ENCODE peak calls at places on chromosomes 1 and 21, in four cellular contexts. V, C, T and G are unnamed samples.

GRCh38 chr1:112686835-112687234 is 12.4 kb downstream of the MOV10 start:
- DNase-seq in V (no peak), C (no peak), T (no peak), G (no peak)

GRCh38 chr1:186958520-186958919 is 129.8 kb downstream of the PLA2G4A start:
- DNase-seq in C (no peak), V (no peak), T (no peak), G (no peak)

GRCh38 chr1:239361403-239361802 is 25.0 kb upstream of the CHRM3 start:
- DNase-seq in T (no peak), C (no peak), V (no peak), G (peak; percentile 20)

GRCh38 chr1:205047764-205048231 is 4.8 kb downstream of the CNTN2 start:
- DNase-seq in T (no peak), V (no peak), C (no peak), G (no peak)

GRCh38 chr1:55374801-55375616 is 159.8 kb upstream of the USP24 start:
- DNase-seq in C (no peak), T (no peak), V (no peak), G (no peak)

GRCh38 chr1:205954819-205955404 is 11.7 kb upstream of the SLC26A9 start:
- DNase-seq in T (no peak), V (no peak), C (no peak), G (no peak)

GRCh38 chr1:178094752-178095645 is 1.1 kb downstream of the RASAL2 start:
- DNase-seq in V (no peak), T (no peak), C (no peak), G (no peak)

GRCh38 chr1:78009276-78009675 is 4.5 kb downstream of the DNAJB4 start:
- DNase-seq in V (no peak), C (no peak), T (no peak), G (no peak)

GRCh38 chr1:9735800-9736199 is 84.3 kb downstream of the PIK3CD start:
- DNase-seq in T (no peak), C (no peak), V (no peak), G (no peak)

GRCh38 chr1:11078631-11079030 is 18.8 kb upstream of the SRM start:
- DNase-seq in C (no peak), T (no peak), V (no peak), G (no peak)

GRCh38 chr1:172960019-172960418 is 90.7 kb downstream of the TNFSF18 start:
- DNase-seq in C (no peak), T (no peak), V (no peak), G (no peak)

GRCh38 chr1:114607223-114607622 is 25.8 kb upstream of the BCAS2 start:
- DNase-seq in C (no peak), V (no peak), T (no peak), G (no peak)

GRCh38 chr1:183244466-183244865 is 58.4 kb downstream of the LAMC2 start:
- DNase-seq in V (no peak), C (no peak), T (no peak), G (no peak)

GRCh38 chr1:7860130-7860529 is 7.3 kb upstream of the UTS2 start:
- DNase-seq in T (no peak), V (no peak), C (no peak), G (no peak)

GRCh38 chr1:86515597-86515996 is 31.3 kb upstream of the CLCA4 start:
- DNase-seq in V (peak; percentile 62), C (no peak), T (no peak), G (no peak)

GRCh38 chr1:155646307-155646706 is 36.3 kb downstream of the MSTO1 start:
- DNase-seq in C (no peak), V (no peak), T (no peak), G (no peak)

GRCh38 chr1:178733972-178734371 is 8.9 kb downstream of the RALGPS2 start:
- DNase-seq in C (no peak), V (no peak), T (no peak), G (no peak)

GRCh38 chr21:44834951-44835646 is 17.2 kb upstream of the SUMO3 start:
- DNase-seq in C (no peak), T (no peak), V (no peak), G (no peak)

GRCh38 chr1:2276803-2277580 is 48.9 kb downstream of the SKI start:
- DNase-seq in C (no peak), V (no peak), T (no peak), G (no peak)
- H3K4me1 ChIP-seq in C (peaks cover 76% of the 10 kb centered on the region), V (no peaks in the 10 kb centered on the region), T (peaks cover 54% of the 10 kb centered on the region), G (peaks cover 12% of the 10 kb centered on the region)

DNA sequence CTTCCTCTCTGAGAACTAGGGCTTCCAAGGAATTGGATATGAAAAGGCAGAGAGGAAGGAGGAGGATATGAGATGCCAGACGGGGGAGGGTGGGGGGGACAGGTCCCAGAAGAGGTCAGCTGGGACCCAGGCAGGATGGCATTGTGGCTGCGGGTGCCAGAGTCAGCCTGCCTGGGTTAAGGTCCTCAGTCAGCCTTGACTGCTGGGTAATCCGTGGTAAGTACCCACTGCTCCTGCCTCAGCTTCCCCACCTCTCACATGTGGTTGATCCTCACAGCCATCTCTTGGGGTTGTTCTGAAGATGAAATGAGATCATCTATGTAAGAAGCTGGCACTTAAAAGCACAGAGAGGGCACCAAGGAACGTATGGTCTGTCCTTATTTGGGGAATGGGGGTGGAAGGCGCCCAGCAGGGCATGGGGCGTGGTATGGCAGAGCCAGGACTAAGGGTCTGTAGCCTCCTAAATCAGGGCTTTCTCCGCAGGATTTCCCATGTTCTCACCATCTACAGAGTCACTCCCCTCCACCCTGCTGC is 23.8 kb downstream of the ELF3 start:
- DNase-seq in V (no peak), T (no peak), C (no peak), G (no peak)
- H3K4me1 ChIP-seq in V (peaks cover 50% of the 10 kb centered on the region), T (no peaks in the 10 kb centered on the region), C (no peaks in the 10 kb centered on the region), G (peaks cover 27% of the 10 kb centered on the region)

DNA sequence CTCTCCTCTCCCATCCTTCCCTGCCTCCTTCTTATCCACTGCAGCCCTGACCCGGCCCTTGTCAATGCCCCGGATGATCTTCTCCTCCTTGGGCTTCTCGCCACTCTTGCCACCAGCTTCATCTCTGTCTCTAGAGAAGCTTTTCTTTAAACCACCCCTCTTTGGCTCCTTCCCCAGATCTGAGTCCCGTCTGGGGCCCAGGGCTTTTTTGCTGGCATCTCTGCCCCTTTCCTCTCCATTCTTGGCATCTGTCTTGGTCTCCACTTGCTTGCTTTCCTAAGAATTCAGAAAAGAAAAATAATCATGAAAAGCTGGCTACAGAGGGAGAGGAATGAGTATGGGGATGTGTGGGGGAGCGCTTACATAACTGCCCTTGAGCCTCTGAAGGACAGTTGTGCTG is 11.8 kb downstream of the SHISA4 start:
- DNase-seq in C (no peak), V (no peak), T (no peak), G (no peak)
- H3K4me1 ChIP-seq in C (no peaks in the 10 kb centered on the region), V (peaks cover 4% of the 10 kb centered on the region), T (peaks cover 5% of the 10 kb centered on the region), G (peaks cover 3% of the 10 kb centered on the region)

GRCh38 chr1:57312869-57313268 is 111.0 kb downstream of the DAB1 start:
- DNase-seq in T (no peak), C (no peak), V (no peak), G (no peak)

GRCh38 chr1:57307382-57307781 is 116.5 kb downstream of the DAB1 start:
- DNase-seq in V (no peak), C (peak; percentile 35), T (peak; percentile 51), G (no peak)

GRCh38 chr1:57304591-57304990 is 119.3 kb downstream of the DAB1 start:
- DNase-seq in V (no peak), T (no peak), C (no peak), G (no peak)

GRCh38 chr1:57310992-57311790 is 112.7 kb downstream of the DAB1 start:
- DNase-seq in C (no peak), T (no peak), V (no peak), G (no peak)

DNA sequence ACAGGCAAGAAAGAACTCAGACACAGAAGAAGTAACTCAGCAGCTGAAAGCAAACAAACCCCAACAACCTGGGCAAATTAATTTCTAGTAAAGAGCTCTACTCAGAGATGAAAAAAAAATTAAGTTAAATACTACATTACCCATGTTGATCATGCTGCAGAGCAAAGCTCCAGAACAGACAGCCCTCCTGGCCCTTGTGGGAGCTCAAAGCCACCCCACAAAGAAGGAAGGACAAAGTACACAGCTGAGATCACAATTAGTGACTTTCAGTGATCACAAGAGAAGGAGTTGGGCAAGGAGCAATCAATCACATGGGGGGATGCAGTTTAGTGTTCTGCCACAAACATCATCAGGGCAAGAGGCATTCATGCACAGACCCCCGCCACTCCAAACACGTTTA is 114.3 kb downstream of the DAB1 start:
- DNase-seq in V (no peak), T (no peak), C (no peak), G (no peak)
- H3K4me1 ChIP-seq in V (no peaks in the 10 kb centered on the region), T (peaks cover 14% of the 10 kb centered on the region), C (peaks cover 7% of the 10 kb centered on the region), G (no peaks in the 10 kb centered on the region)

DNA sequence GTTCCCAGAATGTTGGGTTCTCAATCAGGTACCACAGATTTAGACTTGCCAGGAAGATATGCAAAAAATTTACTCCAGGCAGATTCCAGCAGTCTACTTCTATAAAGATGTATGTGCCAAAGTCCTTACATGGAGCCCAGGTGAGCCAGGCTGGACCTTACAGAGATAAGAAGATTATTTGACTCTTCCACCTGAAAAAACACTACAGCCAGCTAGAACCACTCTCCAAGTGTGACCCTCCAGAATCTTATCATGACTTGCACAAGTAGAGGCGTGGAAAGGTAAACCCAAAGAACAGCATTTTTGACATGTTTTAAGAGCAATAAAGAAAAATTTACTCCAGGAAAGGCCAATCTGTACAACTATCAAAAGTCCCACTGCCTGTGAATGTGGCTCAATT is 146.8 kb upstream of the DPT start:
- DNase-seq in T (no peak), C (no peak), V (no peak), G (no peak)
- H3K4me1 ChIP-seq in T (no peaks in the 10 kb centered on the region), C (no peaks in the 10 kb centered on the region), V (no peaks in the 10 kb centered on the region), G (no peaks in the 10 kb centered on the region)